ENCODE peak calls at places on chromosomes 11 and 22, in nine cellular contexts. F is amniotic stem cell; X is naive thymus-derived CD4-positive, alpha-beta T cell; B is kidney; D is astrocyte of the spinal cord; S is mesendoderm; T is AML-193; R is mesothelial cell of epicardium; O is ovary. L is an unnamed sample.

GRCh38 chr11:86511086-86511551 is 136.4 kb downstream of the CCDC81 start:
- DNase-seq in F (peak; percentile 27), S (no peak), R (no peak), X (no peak), O (no peak), T (no peak), B (no peak), D (peak; percentile 79), L (no peak)

GRCh38 chr11:57249384-57250319 is 12.6 kb upstream of the APLNR start:
- DNase-seq in F (peak; percentile 33), X (no peak), S (peak; percentile 47), R (peak; percentile 82), T (peak; percentile 29), D (peak; percentile 64), B (peak; percentile 79), O (peak; percentile 73), L (no peak)

GRCh38 chr22:33328789-33329296 is 270.7 kb upstream of the SYN3 start:
- DNase-seq in D (peak; percentile 50), X (no peak), T (no peak), R (no peak), F (no peak), S (peak; percentile 77), B (no peak), O (no peak), L (no peak)

GRCh38 chr11:78830277-78830676 is 255.6 kb upstream of the NARS2 start:
- DNase-seq in F (no peak), D (no peak), S (peak; percentile 57), O (no peak), R (no peak), X (no peak), T (no peak), B (no peak), L (no peak)

GRCh38 chr11:11636671-11637070 is 14.9 kb upstream of the GALNT18 start:
- DNase-seq in B (no peak), O (no peak), R (no peak), X (no peak), T (no peak), D (no peak), F (no peak), S (peak; percentile 31), L (no peak)

GRCh38 chr11:73961321-73961720 is 10.5 kb downstream of the DNAJB13 start:
- DNase-seq in F (no peak), D (no peak), T (no peak), O (no peak), R (no peak), B (peak; percentile 26), S (no peak), X (no peak), L (no peak)

GRCh38 chr11:35615911-35616900 is 2.1 kb upstream of the FJX1 start:
- DNase-seq in T (peak; percentile 66), D (peak; percentile 68), B (no peak), R (no peak), S (peak; percentile 37), F (peak; percentile 67), X (peak; percentile 38), O (no peak), L (no peak)

GRCh38 chr11:101049123-101049522 is 80.5 kb downstream of the PGR start:
- DNase-seq in D (no peak), B (no peak), X (no peak), F (peak; percentile 11), R (no peak), T (no peak), S (peak; percentile 64), O (no peak), L (no peak)

GRCh38 chr11:95143106-95143681 is 53.5 kb downstream of the ENDOD1 start:
- DNase-seq in O (no peak), X (no peak), B (no peak), R (no peak), F (peak; percentile 12), S (no peak), D (no peak), T (no peak), L (no peak)

GRCh38 chr22:39913321-39913720 is 12.4 kb downstream of the GRAP2 start:
- DNase-seq in B (no peak), X (no peak), F (no peak), T (no peak), R (no peak), O (no peak), S (no peak), D (no peak), L (no peak)

GRCh38 chr11:97964332-97965004 is 1056.3 kb upstream of the CNTN5 start:
- DNase-seq in S (no peak), X (no peak), F (no peak), R (no peak), B (no peak), T (no peak), D (no peak), O (no peak), L (no peak)

GRCh38 chr11:115219378-115219777 is 284.8 kb downstream of the CADM1 start:
- DNase-seq in F (no peak), D (no peak), S (no peak), B (no peak), O (no peak), R (no peak), X (no peak), T (no peak), L (no peak)

GRCh38 chr22:20552450-20552894 is 45.1 kb downstream of the MED15 start:
- DNase-seq in B (peak; percentile 88), X (no peak), O (peak; percentile 57), F (no peak), T (no peak), D (no peak), R (no peak), S (no peak), L (no peak)

GRCh38 chr11:67434395-67434881 is 3.0 kb downstream of the PTPRCAP start:
- DNase-seq in R (no peak), O (no peak), F (no peak), D (no peak), S (no peak), X (no peak), T (no peak), B (no peak), L (no peak)

GRCh38 chr11:120425527-120425926 is 86.0 kb upstream of the GRIK4 start:
- DNase-seq in R (no peak), F (no peak), T (no peak), B (no peak), O (no peak), X (no peak), S (no peak), D (no peak), L (no peak)

GRCh38 chr11:9617960-9618359 is 44.5 kb downstream of the WEE1 start:
- DNase-seq in X (no peak), B (no peak), F (peak; percentile 63), D (peak; percentile 18), R (no peak), O (no peak), S (no peak), T (no peak), L (no peak)

GRCh38 chr11:130160460-130161090 is 993 bp downstream of the ST14 start:
- DNase-seq in D (no peak), F (no peak), B (no peak), X (no peak), T (peak; percentile 22), R (no peak), O (no peak), S (peak; percentile 28), L (no peak)

GRCh38 chr11:14783788-14784187 is 108.2 kb downstream of the CYP2R1 start:
- DNase-seq in D (no peak), F (no peak), O (no peak), X (no peak), B (no peak), S (no peak), R (no peak), T (no peak), L (no peak)